ENCODE peak calls at places on chromosomes 2 and 18, in seven cellular contexts. One of them, this sample, is unnamed.

GRCh38 chr2:205030695-205031094 is 485.4 kb downstream of the PARD3B start:
- DNase-seq in IMR-90: no peak
- DNase-seq in tibial nerve: no peak
- DNase-seq in NB4: no peak
- DNase-seq in endothelial cell of umbilical vein: no peak
- DNase-seq in A549: no peak
- DNase-seq in breast epithelium: no peak
- DNase-seq in this sample: no peak

GRCh38 chr2:67515021-67515420 is 117.9 kb downstream of the ETAA1 start:
- DNase-seq in IMR-90: no peak
- DNase-seq in tibial nerve: no peak
- DNase-seq in NB4: no peak
- DNase-seq in endothelial cell of umbilical vein: no peak
- DNase-seq in A549: no peak
- DNase-seq in breast epithelium: no peak
- DNase-seq in this sample: no peak

GRCh38 chr2:12728221-12728777 is 11.6 kb downstream of the TRIB2 start:
- DNase-seq in IMR-90: no peak
- DNase-seq in tibial nerve: no peak
- DNase-seq in NB4: peak; percentile 39
- DNase-seq in endothelial cell of umbilical vein: no peak
- DNase-seq in A549: no peak
- DNase-seq in breast epithelium: no peak
- DNase-seq in this sample: no peak

GRCh38 chr2:9654429-9655100 is 23.8 kb upstream of the YWHAQ start:
- DNase-seq in IMR-90: no peak
- DNase-seq in tibial nerve: no peak
- DNase-seq in NB4: no peak
- DNase-seq in endothelial cell of umbilical vein: no peak
- DNase-seq in A549: no peak
- DNase-seq in breast epithelium: no peak
- DNase-seq in this sample: no peak

GRCh38 chr2:162403884-162404283 is 60.0 kb downstream of the GCA start:
- DNase-seq in IMR-90: peak; percentile 17
- DNase-seq in tibial nerve: no peak
- DNase-seq in NB4: no peak
- DNase-seq in endothelial cell of umbilical vein: peak; percentile 84
- DNase-seq in A549: no peak
- DNase-seq in breast epithelium: no peak
- DNase-seq in this sample: no peak

GRCh38 chr2:112173646-112174319 is 35.6 kb downstream of the FBLN7 start:
- DNase-seq in IMR-90: no peak
- DNase-seq in tibial nerve: no peak
- DNase-seq in NB4: no peak
- DNase-seq in endothelial cell of umbilical vein: peak; percentile 32
- DNase-seq in A549: no peak
- DNase-seq in breast epithelium: no peak
- DNase-seq in this sample: no peak

GRCh38 chr2:157744571-157745076 is 116.0 kb upstream of the ACVR1C start:
- DNase-seq in IMR-90: no peak
- DNase-seq in tibial nerve: no peak
- DNase-seq in NB4: no peak
- DNase-seq in endothelial cell of umbilical vein: no peak
- DNase-seq in A549: no peak
- DNase-seq in breast epithelium: no peak
- DNase-seq in this sample: no peak

GRCh38 chr2:101558740-101559508 is 84.0 kb upstream of the RFX8 start:
- DNase-seq in IMR-90: peak; percentile 91
- DNase-seq in tibial nerve: no peak
- DNase-seq in NB4: no peak
- DNase-seq in endothelial cell of umbilical vein: peak; percentile 72
- DNase-seq in A549: no peak
- DNase-seq in breast epithelium: no peak
- DNase-seq in this sample: no peak

GRCh38 chr18:10928971-10929373 is 220.4 kb downstream of the PIEZO2 start:
- DNase-seq in IMR-90: peak; percentile 97
- DNase-seq in tibial nerve: no peak
- DNase-seq in NB4: no peak
- DNase-seq in endothelial cell of umbilical vein: no peak
- DNase-seq in A549: no peak
- DNase-seq in breast epithelium: no peak
- DNase-seq in this sample: no peak

GRCh38 chr18:63292844-63293683 is 26.5 kb downstream of the BCL2 start:
- DNase-seq in IMR-90: no peak
- DNase-seq in tibial nerve: no peak
- DNase-seq in NB4: peak; percentile 37
- DNase-seq in endothelial cell of umbilical vein: no peak
- DNase-seq in A549: no peak
- DNase-seq in breast epithelium: no peak
- DNase-seq in this sample: no peak
- TF ChIP-seq POLR2A in IMR-90: no peak
- TF ChIP-seq POLR2A in tibial nerve: no peak
- TF ChIP-seq POLR2A in NB4: no peak
- TF ChIP-seq POLR2A in endothelial cell of umbilical vein: no peak
- TF ChIP-seq POLR2A in A549: no peak
- TF ChIP-seq POLR2A in breast epithelium: no peak
- TF ChIP-seq POLR2A in this sample: no peak

DNA sequence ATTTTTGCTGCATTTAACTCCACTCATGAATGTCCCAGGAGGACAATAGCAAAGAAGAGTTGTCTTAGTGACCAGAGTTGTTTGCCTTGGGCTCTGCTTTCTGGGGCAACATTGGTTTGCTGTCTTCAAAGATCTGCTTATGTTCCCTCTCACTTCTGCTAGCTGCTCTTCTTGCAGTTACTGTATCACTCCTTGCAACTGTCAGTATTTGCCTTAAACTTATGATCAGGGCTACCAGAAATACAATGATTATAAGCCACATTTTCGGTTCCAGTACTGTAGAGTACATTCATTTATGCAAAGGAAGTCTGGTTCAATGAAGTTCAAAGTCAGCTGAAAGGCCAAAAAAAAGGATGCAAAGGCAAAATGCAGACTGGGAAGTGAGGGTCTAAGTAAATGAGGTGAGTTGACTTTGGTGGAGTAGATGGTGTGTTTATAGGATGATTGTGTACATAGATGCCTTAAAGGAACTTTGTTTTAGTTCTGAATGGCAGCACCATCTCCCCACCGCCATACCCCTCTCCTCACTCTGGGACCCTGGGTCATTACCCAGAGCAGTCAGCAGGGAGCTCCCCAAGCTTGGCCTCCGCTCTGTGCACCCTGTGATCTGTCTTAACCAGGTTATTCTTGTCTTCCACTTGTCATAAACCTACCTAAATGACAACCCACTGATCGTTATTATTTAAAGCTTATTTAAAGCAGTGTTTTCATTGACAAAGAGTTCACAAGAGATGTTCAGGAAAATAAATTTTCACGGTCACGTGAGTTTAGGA is 236.0 kb downstream of the DOK6 start:
- DNase-seq in IMR-90: no peak
- DNase-seq in tibial nerve: no peak
- DNase-seq in NB4: peak; percentile 5
- DNase-seq in endothelial cell of umbilical vein: peak; percentile 2
- DNase-seq in A549: no peak
- DNase-seq in breast epithelium: no peak
- DNase-seq in this sample: no peak
- TF ChIP-seq CTCF in IMR-90: peak; percentile 33
- TF ChIP-seq CTCF in tibial nerve: no peak
- TF ChIP-seq CTCF in NB4: no peak
- TF ChIP-seq CTCF in endothelial cell of umbilical vein: no peak
- TF ChIP-seq CTCF in A549: no peak
- TF ChIP-seq CTCF in breast epithelium: no peak
- TF ChIP-seq CTCF in this sample: no peak

GRCh38 chr18:59139291-59139614 is 431 bp upstream of the SEC11C start:
- DNase-seq in IMR-90: peak; percentile 81
- DNase-seq in tibial nerve: peak; percentile 58
- DNase-seq in NB4: peak; percentile 87
- DNase-seq in endothelial cell of umbilical vein: no peak
- DNase-seq in A549: peak; percentile 91
- DNase-seq in breast epithelium: peak; percentile 86
- DNase-seq in this sample: peak; percentile 84
- TF ChIP-seq POLR2A in IMR-90: no peak
- TF ChIP-seq POLR2A in tibial nerve: no peak
- TF ChIP-seq POLR2A in NB4: no peak
- TF ChIP-seq POLR2A in endothelial cell of umbilical vein: no peak
- TF ChIP-seq POLR2A in A549: no peak
- TF ChIP-seq POLR2A in breast epithelium: no peak
- TF ChIP-seq POLR2A in this sample: no peak

GRCh38 chr2:111049792-111050640 is 70.7 kb upstream of the BCL2L11 start:
- DNase-seq in IMR-90: no peak
- DNase-seq in tibial nerve: no peak
- DNase-seq in NB4: no peak
- DNase-seq in endothelial cell of umbilical vein: peak; percentile 14
- DNase-seq in A549: no peak
- DNase-seq in breast epithelium: peak; percentile 80
- DNase-seq in this sample: no peak

GRCh38 chr2:111052621-111053020 is 68.1 kb upstream of the BCL2L11 start:
- DNase-seq in IMR-90: no peak
- DNase-seq in tibial nerve: no peak
- DNase-seq in NB4: no peak
- DNase-seq in endothelial cell of umbilical vein: no peak
- DNase-seq in A549: no peak
- DNase-seq in breast epithelium: no peak
- DNase-seq in this sample: no peak

GRCh38 chr2:111048856-111049551 is 71.7 kb upstream of the BCL2L11 start:
- DNase-seq in IMR-90: no peak
- DNase-seq in tibial nerve: no peak
- DNase-seq in NB4: no peak
- DNase-seq in endothelial cell of umbilical vein: no peak
- DNase-seq in A549: no peak
- DNase-seq in breast epithelium: no peak
- DNase-seq in this sample: no peak

GRCh38 chr2:111053266-111053665 is 67.4 kb upstream of the BCL2L11 start:
- DNase-seq in IMR-90: no peak
- DNase-seq in tibial nerve: no peak
- DNase-seq in NB4: no peak
- DNase-seq in endothelial cell of umbilical vein: no peak
- DNase-seq in A549: no peak
- DNase-seq in breast epithelium: no peak
- DNase-seq in this sample: no peak

DNA sequence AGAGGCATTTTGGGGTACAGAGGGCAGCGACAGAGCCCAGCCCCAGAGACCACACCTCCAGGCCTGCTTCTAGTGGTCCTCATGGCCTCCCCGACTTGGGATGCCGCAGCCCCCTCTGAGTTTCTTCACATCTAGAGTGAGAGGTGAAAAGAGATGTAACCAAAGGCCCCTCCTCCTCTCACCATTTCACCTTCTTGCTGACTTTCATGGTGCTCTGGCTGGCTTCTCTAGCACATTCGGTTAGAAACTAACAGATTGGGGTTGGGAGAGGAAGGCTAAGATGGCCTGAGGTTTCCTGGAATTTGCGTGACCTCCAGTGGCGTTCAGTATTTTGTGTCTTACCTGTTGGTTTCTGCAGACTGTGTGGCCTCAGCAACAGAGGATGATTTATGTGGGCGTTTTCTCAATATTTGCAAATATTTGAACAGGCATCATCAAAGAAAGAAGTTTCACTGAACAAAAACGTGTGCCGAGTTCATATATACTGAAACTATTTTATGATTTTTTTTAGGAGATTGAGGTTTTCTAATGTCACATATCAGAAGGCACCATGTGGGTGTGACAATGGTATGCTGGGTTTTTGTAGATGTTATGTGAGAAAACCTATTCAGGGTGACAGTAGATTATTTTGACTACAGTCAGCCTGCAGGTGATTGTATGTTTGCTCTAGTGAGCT is 69.9 kb upstream of the BCL2L11 start:
- DNase-seq in IMR-90: no peak
- DNase-seq in tibial nerve: no peak
- DNase-seq in NB4: no peak
- DNase-seq in endothelial cell of umbilical vein: no peak
- DNase-seq in A549: no peak
- DNase-seq in breast epithelium: no peak
- DNase-seq in this sample: no peak
- TF ChIP-seq CTCF in IMR-90: no peak
- TF ChIP-seq CTCF in tibial nerve: no peak
- TF ChIP-seq CTCF in NB4: no peak
- TF ChIP-seq CTCF in endothelial cell of umbilical vein: no peak
- TF ChIP-seq CTCF in A549: no peak
- TF ChIP-seq CTCF in breast epithelium: no peak
- TF ChIP-seq CTCF in this sample: no peak

GRCh38 chr2:64359892-64360657 is 93.9 kb upstream of the LGALSL start:
- DNase-seq in IMR-90: peak; percentile 92
- DNase-seq in tibial nerve: peak; percentile 32
- DNase-seq in NB4: peak; percentile 63
- DNase-seq in endothelial cell of umbilical vein: peak; percentile 80
- DNase-seq in A549: peak; percentile 82
- DNase-seq in breast epithelium: peak; percentile 89
- DNase-seq in this sample: peak; percentile 94
- TF ChIP-seq POLR2A in IMR-90: no peak
- TF ChIP-seq POLR2A in tibial nerve: no peak
- TF ChIP-seq POLR2A in NB4: no peak
- TF ChIP-seq POLR2A in endothelial cell of umbilical vein: no peak
- TF ChIP-seq POLR2A in A549: no peak
- TF ChIP-seq POLR2A in breast epithelium: no peak
- TF ChIP-seq POLR2A in this sample: no peak

GRCh38 chr2:240914645-240915525 is 8.7 kb downstream of the CROCC2 start:
- DNase-seq in IMR-90: no peak
- DNase-seq in tibial nerve: no peak
- DNase-seq in NB4: no peak
- DNase-seq in endothelial cell of umbilical vein: no peak
- DNase-seq in A549: no peak
- DNase-seq in breast epithelium: no peak
- DNase-seq in this sample: no peak
- TF ChIP-seq CTCF in IMR-90: no peak
- TF ChIP-seq CTCF in tibial nerve: no peak
- TF ChIP-seq CTCF in NB4: no peak
- TF ChIP-seq CTCF in endothelial cell of umbilical vein: no peak
- TF ChIP-seq CTCF in A549: no peak
- TF ChIP-seq CTCF in breast epithelium: no peak
- TF ChIP-seq CTCF in this sample: no peak

DNA sequence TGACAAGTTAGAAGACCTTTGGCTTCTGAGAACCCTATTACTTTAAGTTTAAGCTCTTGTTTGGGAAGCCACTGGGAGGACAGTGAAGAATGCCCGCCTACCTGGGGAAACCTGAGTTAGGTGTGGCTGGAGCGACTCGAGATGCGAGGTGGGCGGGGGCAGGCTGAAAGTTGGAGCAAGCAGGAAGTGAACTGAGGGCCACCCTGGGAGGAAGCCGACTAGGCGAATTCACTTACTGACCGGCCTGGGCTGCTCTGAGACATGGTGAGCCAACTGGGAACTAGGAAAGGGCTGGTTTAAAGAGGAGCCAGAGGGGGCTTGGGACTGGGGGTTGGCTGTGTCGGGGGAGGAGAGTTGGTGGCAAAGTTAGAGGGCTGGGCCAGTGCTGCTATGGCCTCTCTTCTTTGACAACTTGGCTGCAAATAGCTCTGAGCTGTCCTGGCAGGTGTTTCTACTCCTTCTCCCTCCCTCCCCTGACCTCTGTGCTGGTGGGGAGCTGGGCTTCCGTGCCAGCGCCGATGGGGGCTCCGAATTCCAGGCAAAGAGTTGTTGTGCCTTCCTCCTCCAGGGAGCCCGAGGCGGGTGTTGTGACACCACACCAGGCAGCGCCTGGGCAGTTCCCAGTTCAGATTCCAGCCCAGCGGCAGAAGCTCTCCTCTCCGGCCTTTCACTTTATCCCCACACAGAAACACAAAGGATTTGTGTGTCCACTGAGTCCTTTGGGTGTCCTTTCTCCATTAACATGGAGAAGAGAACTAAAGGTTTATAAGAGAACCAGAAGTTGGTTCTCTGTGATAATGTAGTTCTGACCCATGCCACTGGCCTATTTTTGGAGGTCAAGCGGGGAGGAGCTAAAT is at the start of gene VAMP8:
- DNase-seq in IMR-90: no peak
- DNase-seq in tibial nerve: no peak
- DNase-seq in NB4: peak; percentile 87
- DNase-seq in endothelial cell of umbilical vein: peak; percentile 37
- DNase-seq in A549: no peak
- DNase-seq in breast epithelium: peak; percentile 90
- DNase-seq in this sample: peak; percentile 77
- TF ChIP-seq POLR2A in IMR-90: no peak
- TF ChIP-seq POLR2A in tibial nerve: no peak
- TF ChIP-seq POLR2A in NB4: peak; percentile 82
- TF ChIP-seq POLR2A in endothelial cell of umbilical vein: no peak
- TF ChIP-seq POLR2A in A549: no peak
- TF ChIP-seq POLR2A in breast epithelium: peak; percentile 28
- TF ChIP-seq POLR2A in this sample: no peak

This sample was measured in lower leg skin.